ENCODE peak calls at places on chromosomes 13 and 19, in ten cellular contexts. Q is NCI-H1048; D is activated CD8-positive, alpha-beta memory T cell treated with anti-CD3 and anti-CD28 coated beads for 1 hour; U is mucosa of gallbladder; T is SK-N-DZ; O is putamen; G is T-cell; A is RPMI7951; W is effector CD4-positive, alpha-beta T cell; N is activated CD4-positive, alpha-beta T cell treated with anti-CD3 and anti-CD28 coated beads for 24 hours. E is an unnamed sample.

GRCh38 chr19:1705367-1705766 is 47.9 kb upstream of the ONECUT3 start:
- DNase-seq in A (no peak), U (no peak), D (no peak), G (no peak), N (no peak), O (no peak), T (no peak), W (no peak), Q (no peak), E (no peak)

GRCh38 chr13:111217661-111218060 is 102.6 kb downstream of the ARHGEF7 start:
- DNase-seq in Q (no peak), D (no peak), O (no peak), A (no peak), N (no peak), W (no peak), G (no peak), U (peak), T (no peak), E (no peak)

GRCh38 chr13:111627596-111627995 is 307.2 kb downstream of the TEX29 start:
- DNase-seq in G (no peak), N (no peak), D (no peak), O (no peak), T (no peak), U (no peak), Q (no peak), A (no peak), W (no peak), E (no peak)

GRCh38 chr19:49591731-49592485 is 926 bp downstream of the PRR12 start:
- DNase-seq in Q (no peak), U (no peak), W (peak), A (peak), D (no peak), O (peak), T (peak), N (peak), G (no peak), E (peak)

GRCh38 chr13:50244913-50245574 is 229.8 kb downstream of the KCNRG start:
- DNase-seq in Q (no peak), W (no peak), U (peak), O (no peak), D (no peak), A (peak), N (peak), G (no peak), T (no peak), E (peak)

GRCh38 chr19:18607222-18608101 is 863 bp upstream of the CRLF1 start:
- DNase-seq in T (no peak), G (no peak), A (no peak), N (no peak), U (no peak), W (no peak), O (no peak), Q (no peak), D (no peak), E (no peak)

GRCh38 chr13:50594276-50594970 is 249.1 kb downstream of the DLEU7 start:
- DNase-seq in N (peak), A (no peak), Q (no peak), O (no peak), U (no peak), W (no peak), T (no peak), G (no peak), D (no peak), E (no peak)

GRCh38 chr13:107271226-107271625 is 703.3 kb upstream of the ARGLU1 start:
- DNase-seq in T (no peak), O (no peak), U (no peak), G (no peak), Q (no peak), N (no peak), D (no peak), A (peak), W (no peak), E (peak)

GRCh38 chr19:3570619-3571018 is 2.1 kb upstream of the HMG20B start:
- DNase-seq in D (no peak), N (no peak), Q (no peak), O (peak), U (no peak), A (peak), G (no peak), T (no peak), W (no peak), E (peak)

GRCh38 chr19:54030895-54031586 is 32.7 kb downstream of the VSTM1 start:
- DNase-seq in A (peak), G (no peak), U (no peak), T (no peak), O (no peak), N (no peak), W (no peak), Q (no peak), D (no peak), E (peak)

GRCh38 chr19:33627526-33627925 is 5.8 kb downstream of the CHST8 start:
- DNase-seq in U (no peak), G (no peak), D (no peak), T (no peak), N (no peak), O (no peak), Q (no peak), A (no peak), W (no peak), E (no peak)

GRCh38 chr19:45404557-45405434 is at the start of gene PPP1R13L:
- DNase-seq in N (peak), U (peak), O (no peak), G (no peak), A (peak), W (peak), D (no peak), Q (peak), T (peak), E (peak)

GRCh38 chr13:35086667-35087066 is 144.6 kb downstream of the NBEA start:
- DNase-seq in O (no peak), N (no peak), W (no peak), G (no peak), T (no peak), Q (no peak), U (no peak), A (no peak), D (no peak), E (no peak)

GRCh38 chr13:70842062-70842644 is 733.9 kb upstream of the KLHL1 start:
- DNase-seq in G (no peak), U (no peak), Q (no peak), D (no peak), N (no peak), W (no peak), A (no peak), T (no peak), O (no peak), E (peak)

GRCh38 chr19:50826492-50827240 is 3.1 kb upstream of the KLK1 start:
- DNase-seq in A (no peak), Q (no peak), U (no peak), O (no peak), G (no peak), W (no peak), N (no peak), D (no peak), T (no peak), E (no peak)

GRCh38 chr13:88751994-88752393 is 1080.8 kb downstream of the SLITRK5 start:
- DNase-seq in G (no peak), O (no peak), W (no peak), A (no peak), D (no peak), N (no peak), U (no peak), T (peak), Q (no peak), E (no peak)

GRCh38 chr19:29514525-29515232 is 11.1 kb upstream of the VSTM2B start:
- DNase-seq in W (no peak), A (no peak), N (no peak), U (no peak), O (no peak), D (no peak), G (no peak), T (no peak), Q (no peak), E (no peak)

GRCh38 chr13:113176292-113176691 is 17.8 kb downstream of the PROZ start:
- DNase-seq in A (no peak), G (peak), N (no peak), T (no peak), U (no peak), Q (no peak), D (peak), O (no peak), W (peak), E (no peak)

GRCh38 chr19:23565256-23565655 is 121.8 kb downstream of the ZNF675 start:
- DNase-seq in O (no peak), T (no peak), D (no peak), Q (no peak), N (no peak), W (no peak), A (no peak), G (no peak), U (no peak), E (no peak)

GRCh38 chr19:42412223-42412622 is 15.0 kb downstream of the LIPE start:
- DNase-seq in A (peak), Q (no peak), G (no peak), W (no peak), D (no peak), T (no peak), O (peak), N (no peak), U (no peak), E (peak)

GRCh38 chr13:52447815-52448552 is 2.5 kb downstream of the VPS36 start:
- DNase-seq in O (no peak), Q (no peak), U (no peak), D (no peak), G (no peak), W (no peak), A (no peak), N (no peak), T (peak), E (no peak)

GRCh38 chr13:36918246-36919060 is 1.6 kb downstream of the SMAD9 start:
- DNase-seq in A (no peak), D (no peak), Q (no peak), W (no peak), O (no peak), G (no peak), U (no peak), N (no peak), T (peak), E (peak)

GRCh38 chr19:51137812-51138425 is 4.2 kb upstream of the SIGLEC7 start:
- DNase-seq in W (no peak), Q (no peak), D (no peak), N (no peak), G (no peak), U (no peak), A (no peak), T (no peak), O (no peak), E (no peak)

GRCh38 chr19:33690461-33691427 is 69.0 kb downstream of the CHST8 start:
- DNase-seq in O (no peak), Q (no peak), T (no peak), G (no peak), W (no peak), U (no peak), N (no peak), D (no peak), A (no peak), E (no peak)

GRCh38 chr19:34644991-34645461 is 31.9 kb downstream of the SCGB2B2 start:
- DNase-seq in G (no peak), N (no peak), U (no peak), W (no peak), A (no peak), T (peak), O (no peak), Q (no peak), D (no peak), E (no peak)

GRCh38 chr13:113883314-113883811 is 19.5 kb upstream of the GAS6 start:
- DNase-seq in T (no peak), N (no peak), W (no peak), U (no peak), O (no peak), A (no peak), G (no peak), Q (no peak), D (no peak), E (no peak)

GRCh38 chr13:100131863-100132574 is 43.1 kb downstream of the PCCA start:
- DNase-seq in T (no peak), G (no peak), W (no peak), N (peak), O (no peak), A (peak), D (no peak), U (no peak), Q (no peak), E (peak)

GRCh38 chr13:48571121-48571901 is 38.4 kb upstream of the RCBTB2 start:
- DNase-seq in G (no peak), A (peak), W (no peak), Q (no peak), U (peak), N (no peak), O (no peak), D (no peak), T (no peak), E (peak)

GRCh38 chr19:33796164-33797100 is at the start of gene KCTD15:
- DNase-seq in G (no peak), O (no peak), W (no peak), N (no peak), U (no peak), D (no peak), T (no peak), A (peak), Q (no peak), E (peak)

GRCh38 chr13:112324121-112324520 is 52.0 kb upstream of the SPACA7 start:
- DNase-seq in D (no peak), U (no peak), A (no peak), G (no peak), Q (no peak), T (no peak), W (no peak), N (no peak), O (no peak), E (no peak)

GRCh38 chr19:40717325-40717879 is 490 bp downstream of the ITPKC start:
- DNase-seq in D (no peak), U (peak), N (no peak), A (no peak), G (no peak), T (no peak), O (no peak), Q (no peak), W (no peak), E (no peak)

GRCh38 chr19:18967358-18968146 is 26.5 kb upstream of the HOMER3 start:
- DNase-seq in A (peak), N (no peak), U (peak), D (no peak), Q (no peak), T (no peak), W (no peak), O (no peak), G (no peak), E (no peak)

GRCh38 chr13:113917096-113917495 is 53.2 kb upstream of the GAS6 start:
- DNase-seq in N (no peak), O (no peak), T (no peak), U (no peak), W (no peak), A (no peak), Q (no peak), G (no peak), D (no peak), E (no peak)

GRCh38 chr19:3479819-3480215 is 508 bp downstream of the SMIM24 start:
- DNase-seq in N (peak), T (peak), W (peak), G (peak), D (no peak), O (no peak), U (peak), Q (no peak), A (no peak), E (peak)

GRCh38 chr13:50518131-50518530 is 325.4 kb downstream of the DLEU7 start:
- DNase-seq in W (no peak), O (no peak), U (no peak), G (no peak), D (no peak), N (no peak), T (no peak), Q (no peak), A (no peak), E (no peak)

GRCh38 chr19:48489608-48490216 is 20.5 kb downstream of the CYTH2 start:
- DNase-seq in A (peak), W (peak), U (peak), D (no peak), Q (no peak), G (peak), N (peak), T (no peak), O (no peak), E (peak)

GRCh38 chr19:1141944-1142343 is 32.1 kb downstream of the SBNO2 start:
- DNase-seq in D (no peak), O (no peak), G (no peak), A (no peak), W (no peak), N (no peak), T (no peak), U (no peak), Q (no peak), E (no peak)